ENCODE peak calls at places on chromosomes 4 and X, in ten cellular contexts. M, P, D, O, U, I, C, R, E and L are unnamed samples.

GRCh38 chr4:140260227-140260626 is 106.2 kb upstream of the MAML3 start:
- DNase-seq in C (peak; percentile 73), M (no peak), P (no peak), E (no peak), D (no peak), O (no peak), I (no peak), R (no peak), U (peak; percentile 93), L (peak; percentile 80)

GRCh38 chr4:117771647-117772337 is 262.5 kb upstream of the NDST3 start:
- DNase-seq in O (no peak), E (no peak), D (no peak), I (no peak), C (no peak), M (no peak), R (peak; percentile 15), U (no peak), P (no peak), L (no peak)

GRCh38 chrX:23554304-23554703 is 113.0 kb upstream of the PRDX4 start:
- DNase-seq in R (peak; percentile 32), C (peak; percentile 35), D (no peak), U (peak; percentile 11), I (no peak), E (no peak), O (no peak), M (peak; percentile 66), P (no peak), L (peak; percentile 7)

GRCh38 chr4:42513748-42514490 is 116.6 kb downstream of the SHISA3 start:
- DNase-seq in I (no peak), U (no peak), D (no peak), P (no peak), M (no peak), O (no peak), R (no peak), E (no peak), C (no peak), L (no peak)

GRCh38 chr4:71992571-71992970 is 39.2 kb upstream of the NPFFR2 start:
- DNase-seq in O (no peak), D (no peak), C (no peak), P (no peak), U (peak; percentile 72), I (no peak), M (no peak), R (no peak), E (no peak), L (no peak)

GRCh38 chr4:25235401-25235800 is 1.6 kb downstream of the PI4K2B start:
- DNase-seq in U (no peak), R (no peak), I (no peak), M (peak; percentile 11), P (no peak), E (no peak), O (no peak), C (no peak), D (no peak), L (no peak)

GRCh38 chrX:153969904-153970397 is 1.7 kb downstream of the HCFC1 start:
- DNase-seq in R (peak; percentile 45), E (no peak), P (no peak), U (no peak), I (no peak), O (no peak), D (no peak), C (peak; percentile 49), M (no peak), L (peak; percentile 52)

GRCh38 chr4:5134620-5135019 is 83.3 kb downstream of the STK32B start:
- DNase-seq in D (no peak), M (no peak), R (no peak), E (no peak), U (no peak), O (no peak), I (no peak), C (no peak), P (no peak), L (no peak)

GRCh38 chr4:106529348-106530033 is 160.9 kb upstream of the GIMD1 start:
- DNase-seq in R (no peak), O (no peak), I (no peak), M (peak; percentile 27), D (no peak), U (peak; percentile 86), P (no peak), E (no peak), C (no peak), L (peak; percentile 14)